ENCODE peak calls at places on chromosomes 6 and 20, in four cellular contexts. One of them, this sample, is unnamed.

GRCh38 chr20:37941332-37941731 is 38.4 kb downstream of the VSTM2L start:
- DNase-seq in lower leg skin: peak
- DNase-seq in Peyer's patch: no peak
- DNase-seq in stomach: peak
- DNase-seq in this sample: no peak

GRCh38 chr6:16704706-16705402 is 56.4 kb downstream of the ATXN1 start:
- DNase-seq in lower leg skin: peak
- DNase-seq in Peyer's patch: no peak
- DNase-seq in stomach: no peak
- DNase-seq in this sample: no peak

GRCh38 chr6:142236686-142237085 is 65.1 kb upstream of the ADGRG6 start:
- DNase-seq in lower leg skin: no peak
- DNase-seq in Peyer's patch: no peak
- DNase-seq in stomach: no peak
- DNase-seq in this sample: no peak

GRCh38 chr20:38939686-38940085 is 13.5 kb downstream of the FAM83D start:
- DNase-seq in lower leg skin: no peak
- DNase-seq in Peyer's patch: no peak
- DNase-seq in stomach: no peak
- DNase-seq in this sample: no peak

GRCh38 chr6:144559865-144560603 is 274.9 kb downstream of the UTRN start:
- DNase-seq in lower leg skin: no peak
- DNase-seq in Peyer's patch: no peak
- DNase-seq in stomach: no peak
- DNase-seq in this sample: no peak

GRCh38 chr20:8744228-8744844 is 324.6 kb upstream of the PLCB4 start:
- DNase-seq in lower leg skin: no peak
- DNase-seq in Peyer's patch: no peak
- DNase-seq in stomach: no peak
- DNase-seq in this sample: no peak

GRCh38 chr20:62155428-62156253 is 12.1 kb downstream of the SS18L1 start:
- DNase-seq in lower leg skin: no peak
- DNase-seq in Peyer's patch: no peak
- DNase-seq in stomach: no peak
- DNase-seq in this sample: no peak

GRCh38 chr6:159871911-159872310 is 18.9 kb upstream of the MAS1 start:
- DNase-seq in lower leg skin: no peak
- DNase-seq in Peyer's patch: no peak
- DNase-seq in stomach: no peak
- DNase-seq in this sample: no peak

GRCh38 chr6:135162678-135163439 is 18.2 kb upstream of the MYB start:
- DNase-seq in lower leg skin: no peak
- DNase-seq in Peyer's patch: no peak
- DNase-seq in stomach: peak
- DNase-seq in this sample: no peak

GRCh38 chr6:15441215-15441868 is 195.5 kb downstream of the JARID2 start:
- DNase-seq in lower leg skin: no peak
- DNase-seq in Peyer's patch: no peak
- DNase-seq in stomach: no peak
- DNase-seq in this sample: no peak

GRCh38 chr20:57999465-58000111 is 228.9 kb downstream of the ANKRD60 start:
- DNase-seq in lower leg skin: no peak
- DNase-seq in Peyer's patch: peak
- DNase-seq in stomach: no peak
- DNase-seq in this sample: no peak

GRCh38 chr20:325043-325888 is at the start of gene SOX12:
- DNase-seq in lower leg skin: peak
- DNase-seq in Peyer's patch: peak
- DNase-seq in stomach: peak
- DNase-seq in this sample: peak

GRCh38 chr20:325889-326644 is 715 bp downstream of the SOX12 start:
- DNase-seq in lower leg skin: peak
- DNase-seq in Peyer's patch: peak
- DNase-seq in stomach: peak
- DNase-seq in this sample: peak

GRCh38 chr20:327041-327945 is 1.9 kb downstream of the SOX12 start:
- DNase-seq in lower leg skin: peak
- DNase-seq in Peyer's patch: peak
- DNase-seq in stomach: peak
- DNase-seq in this sample: peak

GRCh38 chr20:326645-327031 is 1.3 kb downstream of the SOX12 start:
- DNase-seq in lower leg skin: peak
- DNase-seq in Peyer's patch: peak
- DNase-seq in stomach: peak
- DNase-seq in this sample: no peak

GRCh38 chr20:324177-325042 is 942 bp upstream of the SOX12 start:
- DNase-seq in lower leg skin: peak
- DNase-seq in Peyer's patch: peak
- DNase-seq in stomach: peak
- DNase-seq in this sample: peak
- TF ChIP-seq POLR2A in lower leg skin: no peak
- TF ChIP-seq POLR2A in Peyer's patch: peak
- TF ChIP-seq POLR2A in stomach: no peak
- TF ChIP-seq POLR2A in this sample: peak

GRCh38 chr6:31572041-31572911 is at the start of gene LTA:
- DNase-seq in lower leg skin: peak
- DNase-seq in Peyer's patch: no peak
- DNase-seq in stomach: no peak
- DNase-seq in this sample: no peak
- TF ChIP-seq POLR2A in lower leg skin: no peak
- TF ChIP-seq POLR2A in Peyer's patch: no peak
- TF ChIP-seq POLR2A in stomach: no peak
- TF ChIP-seq POLR2A in this sample: peak

DNA sequence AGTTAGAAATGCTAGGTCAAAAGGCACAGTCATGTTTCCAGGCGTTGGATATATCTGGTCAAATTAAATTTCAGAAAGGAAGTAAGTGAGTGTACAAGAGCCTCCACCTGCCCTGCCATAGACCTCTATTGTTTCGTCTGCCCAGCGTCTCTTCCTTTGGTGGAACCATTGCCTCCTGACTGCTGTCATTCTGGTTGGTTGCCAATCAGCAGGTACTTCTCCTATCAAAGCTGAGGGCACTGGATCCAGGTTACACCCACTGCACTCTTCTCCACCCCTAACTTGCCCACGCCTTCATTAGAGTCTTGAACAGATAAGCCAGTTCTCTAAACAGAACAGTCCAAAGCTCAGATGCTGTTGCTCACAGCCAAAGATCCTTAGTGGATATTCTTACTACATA is 2.6 kb upstream of the WFDC5 start:
- DNase-seq in lower leg skin: no peak
- DNase-seq in Peyer's patch: no peak
- DNase-seq in stomach: no peak
- DNase-seq in this sample: no peak
- TF ChIP-seq POLR2A in lower leg skin: no peak
- TF ChIP-seq POLR2A in Peyer's patch: peak
- TF ChIP-seq POLR2A in stomach: no peak
- TF ChIP-seq POLR2A in this sample: no peak

GRCh38 chr6:168885196-168885595 is 368.4 kb downstream of the THBS2 start:
- DNase-seq in lower leg skin: no peak
- DNase-seq in Peyer's patch: no peak
- DNase-seq in stomach: no peak
- DNase-seq in this sample: no peak

GRCh38 chr6:168885741-168886140 is 367.9 kb downstream of the THBS2 start:
- DNase-seq in lower leg skin: no peak
- DNase-seq in Peyer's patch: no peak
- DNase-seq in stomach: no peak
- DNase-seq in this sample: no peak

GRCh38 chr6:168886964-168887363 is 366.7 kb downstream of the THBS2 start:
- DNase-seq in lower leg skin: no peak
- DNase-seq in Peyer's patch: no peak
- DNase-seq in stomach: no peak
- DNase-seq in this sample: no peak

GRCh38 chr6:168887621-168888020 is 366.0 kb downstream of the THBS2 start:
- DNase-seq in lower leg skin: no peak
- DNase-seq in Peyer's patch: no peak
- DNase-seq in stomach: no peak
- DNase-seq in this sample: no peak

DNA sequence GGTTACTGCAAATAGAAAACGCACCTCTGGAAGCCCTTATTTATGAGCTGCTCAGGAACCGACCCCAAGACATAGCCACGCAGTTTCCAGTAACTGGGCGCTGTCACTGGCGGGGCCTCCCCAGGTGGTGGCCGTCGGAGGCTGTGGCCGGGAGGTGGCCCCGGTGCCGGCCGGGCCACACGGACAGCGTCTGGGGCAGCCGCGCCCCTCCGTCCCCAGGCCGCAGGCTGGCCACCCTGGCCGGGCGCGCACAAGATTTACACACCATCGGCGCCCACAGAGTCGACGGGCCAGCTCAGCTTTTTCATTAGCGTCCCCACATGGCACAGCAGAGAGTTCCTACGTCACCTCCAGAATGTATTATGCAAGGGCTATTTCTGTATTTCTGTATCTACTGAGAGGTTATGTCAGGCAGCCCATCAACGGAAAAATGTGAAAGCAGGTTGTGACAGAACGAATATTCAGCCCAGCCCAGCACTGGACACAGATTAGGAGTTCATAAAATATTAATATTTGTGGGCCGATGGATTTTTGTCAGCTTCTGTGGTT is 367.3 kb downstream of the THBS2 start:
- DNase-seq in lower leg skin: no peak
- DNase-seq in Peyer's patch: no peak
- DNase-seq in stomach: no peak
- DNase-seq in this sample: no peak
- TF ChIP-seq POLR2A in lower leg skin: no peak
- TF ChIP-seq POLR2A in Peyer's patch: no peak
- TF ChIP-seq POLR2A in stomach: no peak
- TF ChIP-seq POLR2A in this sample: no peak

GRCh38 chr6:111480988-111481830 is 1.8 kb downstream of the REV3L start:
- DNase-seq in lower leg skin: no peak
- DNase-seq in Peyer's patch: no peak
- DNase-seq in stomach: no peak
- DNase-seq in this sample: no peak

GRCh38 chr6:111481836-111482235 is 1.2 kb downstream of the REV3L start:
- DNase-seq in lower leg skin: no peak
- DNase-seq in Peyer's patch: no peak
- DNase-seq in stomach: no peak
- DNase-seq in this sample: no peak

GRCh38 chr6:111483736-111484654 is 977 bp upstream of the REV3L start:
- DNase-seq in lower leg skin: peak
- DNase-seq in Peyer's patch: peak
- DNase-seq in stomach: peak
- DNase-seq in this sample: peak

GRCh38 chr6:111482959-111483735 is at the start of gene REV3L:
- DNase-seq in lower leg skin: peak
- DNase-seq in Peyer's patch: peak
- DNase-seq in stomach: peak
- DNase-seq in this sample: peak

GRCh38 chr6:111482236-111482958 is 621 bp downstream of the REV3L start:
- DNase-seq in lower leg skin: peak
- DNase-seq in Peyer's patch: peak
- DNase-seq in stomach: peak
- DNase-seq in this sample: peak
- TF ChIP-seq POLR2A in lower leg skin: no peak
- TF ChIP-seq POLR2A in Peyer's patch: no peak
- TF ChIP-seq POLR2A in stomach: no peak
- TF ChIP-seq POLR2A in this sample: peak

GRCh38 chr6:3023663-3024483 is 24.2 kb downstream of the NQO2 start:
- DNase-seq in lower leg skin: peak
- DNase-seq in Peyer's patch: peak
- DNase-seq in stomach: peak
- DNase-seq in this sample: peak
- TF ChIP-seq POLR2A in lower leg skin: no peak
- TF ChIP-seq POLR2A in Peyer's patch: peak
- TF ChIP-seq POLR2A in stomach: peak
- TF ChIP-seq POLR2A in this sample: peak

DNA sequence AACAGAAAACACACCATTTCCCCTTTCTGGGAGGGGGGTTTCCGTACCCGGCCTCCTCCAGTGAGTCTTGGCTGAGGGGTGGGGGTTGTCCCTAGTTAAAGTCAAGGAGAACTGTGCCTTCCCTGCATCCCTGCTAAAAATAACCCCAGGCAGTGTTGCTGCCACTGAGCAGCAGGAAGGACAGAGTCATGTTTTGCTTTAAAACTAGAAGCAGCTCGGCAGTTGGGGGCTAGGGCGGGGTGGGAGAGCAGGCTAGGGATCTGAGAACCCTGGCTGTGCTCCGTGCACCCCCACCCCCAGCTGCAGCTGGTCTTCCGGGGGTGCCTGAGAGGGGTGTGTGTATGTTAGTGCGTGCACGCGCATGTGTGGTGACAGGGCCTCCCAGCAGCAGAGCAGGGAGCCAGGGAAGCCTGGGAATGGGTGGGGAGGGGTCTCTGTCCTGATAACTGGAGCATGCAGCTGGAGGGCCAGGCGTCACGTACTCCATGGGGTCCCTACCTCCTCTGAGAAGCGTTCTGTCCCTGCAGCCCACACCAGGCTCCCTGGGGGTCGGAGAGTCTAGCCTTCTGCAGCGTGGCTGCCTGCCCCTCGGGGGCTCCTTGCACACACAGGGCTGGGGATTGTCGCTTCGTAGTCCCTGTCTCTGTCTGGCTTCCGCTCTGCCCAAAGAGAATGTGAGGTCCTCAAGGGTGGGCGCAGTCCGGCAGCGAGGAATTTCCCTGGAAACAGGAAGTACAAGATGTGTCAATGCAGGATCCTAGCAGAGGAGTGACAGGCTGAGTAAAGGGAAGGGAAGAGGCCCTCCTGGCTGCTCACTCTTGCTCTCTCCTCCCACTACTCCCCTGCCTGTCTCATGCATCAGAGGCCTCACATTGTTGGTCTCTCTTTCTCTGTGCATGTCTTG is 16.8 kb upstream of the ARMC12 start:
- DNase-seq in lower leg skin: peak
- DNase-seq in Peyer's patch: no peak
- DNase-seq in stomach: no peak
- DNase-seq in this sample: peak
- TF ChIP-seq POLR2A in lower leg skin: no peak
- TF ChIP-seq POLR2A in Peyer's patch: no peak
- TF ChIP-seq POLR2A in stomach: no peak
- TF ChIP-seq POLR2A in this sample: no peak